ENCODE peak calls at places on chromosome 16, in five cellular contexts. Q is transverse colon, K is ovary, S is progenitor cell of endocrine pancreas, C is colonic mucosa. F is an unnamed sample.

GRCh38 chr16:18827890-18828289 is 26.5 kb upstream of the ARL6IP1 start:
- DNase-seq in Q (no peak), K (no peak), S (no peak), C (no peak), F (no peak)

GRCh38 chr16:24051125-24051524 is 205.0 kb upstream of the CACNG3 start:
- DNase-seq in Q (no peak), K (no peak), S (no peak), C (no peak), F (no peak)

GRCh38 chr16:3101018-3101840 is 2.1 kb upstream of the ZSCAN10 start:
- DNase-seq in Q (no peak), K (no peak), S (no peak), C (peak), F (no peak)

GRCh38 chr16:15690296-15690695 is 40.3 kb downstream of the NDE1 start:
- DNase-seq in Q (no peak), K (no peak), S (no peak), C (no peak), F (peak)

GRCh38 chr16:56848056-56848936 is 16.7 kb upstream of the SLC12A3 start:
- DNase-seq in Q (no peak), K (no peak), S (no peak), C (no peak), F (peak)

GRCh38 chr16:84648595-84649510 is 542 bp downstream of the KLHL36 start:
- DNase-seq in Q (peak), K (peak), S (peak), C (peak), F (no peak)

GRCh38 chr16:27369806-27370205 is 32.2 kb upstream of the IL21R start:
- DNase-seq in Q (no peak), K (no peak), S (no peak), C (no peak), F (peak)

GRCh38 chr16:73071131-73071940 is 23.4 kb upstream of the ZFHX3 start:
- DNase-seq in Q (peak), K (peak), S (peak), C (peak), F (no peak)

GRCh38 chr16:85330694-85331188 is 218.5 kb upstream of the CIBAR2 start:
- DNase-seq in Q (no peak), K (no peak), S (no peak), C (no peak), F (peak)

GRCh38 chr16:86222541-86222940 is 287.8 kb upstream of the FOXF1 start:
- DNase-seq in Q (no peak), K (no peak), S (no peak), C (no peak), F (no peak)

GRCh38 chr16:12449795-12450194 is 353.9 kb downstream of the CPPED1 start:
- DNase-seq in Q (no peak), K (no peak), S (no peak), C (no peak), F (peak)

GRCh38 chr16:4936991-4937781 is at the start of gene PPL:
- DNase-seq in Q (peak), K (peak), S (peak), C (peak), F (no peak)

GRCh38 chr16:28258571-28258970 is 33.8 kb upstream of the SBK1 start:
- DNase-seq in Q (no peak), K (no peak), S (no peak), C (no peak), F (peak)

GRCh38 chr16:51500306-51500705 is 349.2 kb upstream of the SALL1 start:
- DNase-seq in Q (no peak), K (no peak), S (no peak), C (no peak), F (no peak)

GRCh38 chr16:55391760-55392375 is 67.9 kb downstream of the IRX6 start:
- DNase-seq in Q (no peak), K (no peak), S (no peak), C (no peak), F (no peak)

GRCh38 chr16:27634781-27635180 is 84.8 kb downstream of the KATNIP start:
- DNase-seq in Q (no peak), K (no peak), S (no peak), C (no peak), F (no peak)

GRCh38 chr16:53372942-53373871 is 61.1 kb upstream of the RBL2 start:
- DNase-seq in Q (peak), K (no peak), S (no peak), C (peak), F (no peak)

GRCh38 chr16:65829076-65829475 is 537.4 kb upstream of the CDH5 start:
- DNase-seq in Q (no peak), K (no peak), S (no peak), C (no peak), F (no peak)

GRCh38 chr16:81077077-81077940 is at the start of gene C16orf46:
- DNase-seq in Q (peak), K (peak), S (peak), C (peak), F (peak)

GRCh38 chr16:14202697-14203096 is 131.6 kb downstream of the MRTFB start:
- DNase-seq in Q (no peak), K (no peak), S (no peak), C (no peak), F (no peak)

GRCh38 chr16:85245307-85246172 is 133.3 kb upstream of the CIBAR2 start:
- DNase-seq in Q (peak), K (peak), S (peak), C (peak), F (peak)

GRCh38 chr16:57863434-57864160 is 61.3 kb upstream of the KIFC3 start:
- DNase-seq in Q (peak), K (peak), S (no peak), C (peak), F (peak)

GRCh38 chr16:30092373-30093010 is 768 bp upstream of the TBX6 start:
- DNase-seq in Q (peak), K (peak), S (no peak), C (peak), F (peak)

GRCh38 chr16:57892041-57892440 is 78.9 kb downstream of the CNGB1 start:
- DNase-seq in Q (no peak), K (no peak), S (no peak), C (no peak), F (peak)

GRCh38 chr16:24950275-24950674 is 64.9 kb downstream of the ARHGAP17 start:
- DNase-seq in Q (peak), K (no peak), S (no peak), C (peak), F (peak)

GRCh38 chr16:47858333-47859067 is 297.3 kb downstream of the ABCC12 start:
- DNase-seq in Q (no peak), K (no peak), S (no peak), C (no peak), F (no peak)

GRCh38 chr16:47866431-47866830 is 289.4 kb downstream of the ABCC12 start:
- DNase-seq in Q (no peak), K (no peak), S (no peak), C (no peak), F (no peak)

GRCh38 chr16:47861999-47862398 is 293.8 kb downstream of the ABCC12 start:
- DNase-seq in Q (no peak), K (no peak), S (no peak), C (no peak), F (no peak)
- TF ChIP-seq CTCF in Q (no peak), K (no peak), S (no peak), C (no peak), F (no peak)

GRCh38 chr16:89355686-89356085 is 134.7 kb downstream of the ANKRD11 start:
- DNase-seq in Q (no peak), K (no peak), S (no peak), C (no peak), F (no peak)

GRCh38 chr16:89358030-89359005 is 132.0 kb downstream of the ANKRD11 start:
- DNase-seq in Q (peak), K (no peak), S (no peak), C (no peak), F (no peak)

GRCh38 chr16:89355036-89355435 is 135.3 kb downstream of the ANKRD11 start:
- DNase-seq in Q (no peak), K (no peak), S (no peak), C (no peak), F (no peak)

GRCh38 chr16:89357460-89357859 is 132.9 kb downstream of the ANKRD11 start:
- DNase-seq in Q (no peak), K (no peak), S (no peak), C (no peak), F (no peak)

DNA sequence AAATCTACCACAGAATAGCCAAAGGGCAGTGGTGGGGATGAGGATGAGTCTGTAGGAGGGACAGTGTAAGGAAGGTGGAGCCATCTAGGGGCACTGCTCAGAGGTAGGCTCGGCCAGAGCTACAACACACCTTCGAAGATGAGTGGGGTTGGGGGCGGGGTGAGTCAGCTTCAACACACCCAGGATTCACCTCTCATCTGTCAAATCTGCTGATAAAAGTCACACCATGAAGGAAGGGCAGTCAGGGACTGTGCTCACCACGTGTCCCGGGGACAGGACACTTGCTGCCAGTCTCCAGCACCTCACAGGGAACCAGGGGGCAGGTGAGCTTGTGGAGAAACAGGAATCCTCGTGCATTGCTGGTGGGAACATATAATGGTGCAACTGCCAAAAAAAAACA is 133.3 kb downstream of the ANKRD11 start:
- DNase-seq in Q (no peak), K (no peak), S (no peak), C (no peak), F (no peak)
- TF ChIP-seq CTCF in Q (no peak), K (no peak), S (no peak), C (no peak), F (peak)

DNA sequence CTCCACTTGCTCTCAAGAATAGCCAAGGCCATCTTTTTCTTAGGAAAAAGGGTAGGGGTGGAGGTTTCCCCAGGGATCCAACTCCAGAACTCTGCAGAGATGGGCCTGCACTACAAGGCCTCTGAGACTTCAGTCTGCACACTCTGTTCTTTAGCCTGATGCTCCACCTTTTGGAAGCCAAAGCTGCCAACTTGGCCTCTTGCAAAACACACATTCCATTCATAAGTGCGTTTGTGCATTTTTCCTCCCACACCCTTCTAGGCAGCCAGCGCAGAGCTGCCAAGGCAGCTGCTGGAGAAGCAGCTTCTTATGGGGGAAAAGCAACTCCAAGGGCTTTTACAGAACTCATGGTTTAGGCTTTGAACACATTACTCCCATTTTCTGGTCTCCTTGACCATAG is 45.3 kb downstream of the REXO5 start:
- DNase-seq in Q (peak), K (peak), S (no peak), C (peak), F (peak)
- TF ChIP-seq CTCF in Q (no peak), K (no peak), S (no peak), C (no peak), F (no peak)

GRCh38 chr16:89407925-89408300 is 82.4 kb downstream of the ANKRD11 start:
- DNase-seq in Q (no peak), K (no peak), S (no peak), C (no peak), F (no peak)
- TF ChIP-seq CTCF in Q (no peak), K (no peak), S (no peak), C (no peak), F (no peak)

DNA sequence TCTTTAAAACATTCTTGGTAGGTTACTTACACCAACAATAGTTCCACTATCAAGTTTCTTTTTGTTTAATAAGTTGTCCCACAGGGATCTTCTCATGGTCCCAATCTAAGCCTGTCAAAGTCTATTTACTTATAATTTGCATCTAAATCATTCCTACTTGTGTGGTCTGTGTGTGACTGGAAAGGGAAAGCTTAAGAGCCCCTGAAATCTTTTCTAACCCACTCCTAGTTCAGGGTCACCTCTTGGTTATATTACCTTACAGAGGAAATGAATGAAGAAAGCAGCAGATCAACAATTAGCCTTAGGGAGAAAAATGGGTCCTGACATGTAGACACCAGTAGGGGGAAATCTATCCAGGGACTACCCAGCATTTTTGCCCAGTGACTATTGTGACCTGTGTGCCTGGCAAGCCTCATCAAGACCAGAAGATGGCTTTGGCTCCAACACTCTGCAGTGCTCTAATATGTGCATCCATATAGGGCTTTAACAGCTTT is 110.4 kb upstream of the HAS3 start:
- DNase-seq in Q (no peak), K (no peak), S (no peak), C (no peak), F (peak)
- TF ChIP-seq CTCF in Q (peak), K (no peak), S (peak), C (no peak), F (peak)

DNA sequence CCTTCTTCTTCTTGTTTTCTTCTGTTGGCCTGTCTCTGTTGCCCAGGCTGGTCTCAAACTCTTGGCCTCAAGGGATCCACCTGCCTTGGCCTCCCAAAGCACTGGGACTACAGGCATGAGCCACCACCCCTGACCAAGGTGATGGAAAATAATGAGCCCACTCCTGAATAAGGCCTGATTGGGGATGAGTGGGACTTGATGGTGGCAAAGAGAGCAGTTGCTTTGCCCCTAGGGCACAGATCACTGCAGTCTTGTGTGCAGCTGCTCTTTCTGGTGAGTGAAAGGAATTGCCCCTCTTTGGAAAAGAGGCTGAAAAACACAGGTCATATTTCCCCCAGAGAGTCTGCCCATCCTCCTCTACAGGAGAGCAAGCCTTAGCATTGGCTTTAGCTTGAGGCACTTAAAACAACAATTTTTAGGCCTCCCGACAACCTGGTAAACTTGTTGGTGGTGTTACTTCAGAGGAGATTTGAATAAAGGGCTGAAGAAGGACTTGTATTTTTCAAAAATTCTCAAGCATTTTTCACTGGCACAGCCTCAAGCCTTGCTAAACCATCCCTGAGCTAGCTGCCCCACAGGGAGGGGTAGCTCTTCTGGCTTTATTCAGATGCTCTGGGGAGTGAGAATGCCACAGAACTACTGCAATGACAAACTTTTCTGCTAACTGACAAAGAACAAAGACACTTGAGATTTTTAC is 6.1 kb upstream of the PDP2 start:
- DNase-seq in Q (no peak), K (no peak), S (no peak), C (no peak), F (no peak)
- TF ChIP-seq CTCF in Q (no peak), K (no peak), S (no peak), C (no peak), F (no peak)